ENCODE peak calls at places on chromosomes 4 and X, in seven cellular contexts. One of them, this sample, is unnamed.
A peak's percentile ranks its signal among the peaks of the same experiment; 100 is the strongest.

GRCh38 chrX:41192880-41193279 is 107.6 kb downstream of the USP9X start:
- DNase-seq in SJCRH30: no peak
- DNase-seq in heart left ventricle: no peak
- DNase-seq in upper lobe of right lung: no peak
- DNase-seq in K562: no peak
- DNase-seq in AG04449: no peak
- DNase-seq in SJSA1: no peak
- DNase-seq in this sample: no peak

GRCh38 chr4:89152972-89153371 is 41.6 kb downstream of the TIGD2 start:
- DNase-seq in upper lobe of right lung: no peak
- DNase-seq in SJSA1: no peak
- DNase-seq in K562: no peak
- DNase-seq in AG04449: no peak
- DNase-seq in heart left ventricle: no peak
- DNase-seq in SJCRH30: peak; percentile 85
- DNase-seq in this sample: no peak

GRCh38 chr4:118968006-118968405 is 79.4 kb downstream of the SYNPO2 start:
- DNase-seq in SJCRH30: peak; percentile 97
- DNase-seq in AG04449: peak; percentile 78
- DNase-seq in heart left ventricle: no peak
- DNase-seq in K562: no peak
- DNase-seq in SJSA1: peak; percentile 87
- DNase-seq in upper lobe of right lung: no peak
- DNase-seq in this sample: peak; percentile 81

GRCh38 chrX:24081661-24082154 is 27.0 kb downstream of the EIF2S3 start:
- DNase-seq in heart left ventricle: peak; percentile 69
- DNase-seq in K562: peak; percentile 86
- DNase-seq in upper lobe of right lung: peak; percentile 71
- DNase-seq in AG04449: no peak
- DNase-seq in SJCRH30: peak; percentile 61
- DNase-seq in SJSA1: peak; percentile 70
- DNase-seq in this sample: no peak

GRCh38 chr4:38605794-38606586 is 58.0 kb upstream of the KLF3 start:
- DNase-seq in AG04449: no peak
- DNase-seq in SJCRH30: peak; percentile 17
- DNase-seq in K562: peak; percentile 58
- DNase-seq in heart left ventricle: no peak
- DNase-seq in SJSA1: no peak
- DNase-seq in upper lobe of right lung: no peak
- DNase-seq in this sample: no peak

GRCh38 chr4:56129431-56129861 is 180.7 kb downstream of the CEP135 start:
- DNase-seq in SJCRH30: no peak
- DNase-seq in heart left ventricle: no peak
- DNase-seq in K562: peak; percentile 24
- DNase-seq in upper lobe of right lung: peak; percentile 75
- DNase-seq in SJSA1: no peak
- DNase-seq in AG04449: no peak
- DNase-seq in this sample: no peak

GRCh38 chrX:134735015-134735414 is 76.7 kb upstream of the PLAC1 start:
- DNase-seq in AG04449: no peak
- DNase-seq in SJSA1: no peak
- DNase-seq in upper lobe of right lung: no peak
- DNase-seq in K562: no peak
- DNase-seq in heart left ventricle: no peak
- DNase-seq in SJCRH30: peak; percentile 80
- DNase-seq in this sample: no peak

GRCh38 chrX:6898371-6898770 is 249.1 kb upstream of the STS start:
- DNase-seq in AG04449: no peak
- DNase-seq in SJCRH30: no peak
- DNase-seq in SJSA1: no peak
- DNase-seq in K562: no peak
- DNase-seq in upper lobe of right lung: no peak
- DNase-seq in heart left ventricle: no peak
- DNase-seq in this sample: no peak

GRCh38 chr4:117577686-117578085 is 456.6 kb upstream of the NDST3 start:
- DNase-seq in AG04449: no peak
- DNase-seq in K562: no peak
- DNase-seq in heart left ventricle: no peak
- DNase-seq in SJSA1: peak; percentile 32
- DNase-seq in upper lobe of right lung: no peak
- DNase-seq in SJCRH30: no peak
- DNase-seq in this sample: no peak

GRCh38 chr4:26268246-26268645 is 52.6 kb upstream of the RBPJ start:
- DNase-seq in K562: no peak
- DNase-seq in SJSA1: no peak
- DNase-seq in AG04449: no peak
- DNase-seq in SJCRH30: peak; percentile 35
- DNase-seq in upper lobe of right lung: no peak
- DNase-seq in heart left ventricle: no peak
- DNase-seq in this sample: no peak

GRCh38 chr4:102217345-102217744 is 127.9 kb downstream of the SLC39A8 start:
- DNase-seq in AG04449: no peak
- DNase-seq in K562: no peak
- DNase-seq in upper lobe of right lung: no peak
- DNase-seq in SJCRH30: no peak
- DNase-seq in SJSA1: no peak
- DNase-seq in heart left ventricle: no peak
- DNase-seq in this sample: no peak

GRCh38 chr4:107897823-107898222 is 33.5 kb upstream of the CYP2U1 start:
- DNase-seq in SJSA1: no peak
- DNase-seq in upper lobe of right lung: no peak
- DNase-seq in heart left ventricle: no peak
- DNase-seq in AG04449: no peak
- DNase-seq in SJCRH30: no peak
- DNase-seq in K562: no peak
- DNase-seq in this sample: no peak

GRCh38 chrX:150465856-150466775 is 102.3 kb upstream of the MTM1 start:
- DNase-seq in heart left ventricle: no peak
- DNase-seq in SJSA1: no peak
- DNase-seq in upper lobe of right lung: no peak
- DNase-seq in K562: no peak
- DNase-seq in AG04449: no peak
- DNase-seq in SJCRH30: no peak
- DNase-seq in this sample: peak; percentile 55

GRCh38 chr4:132587626-132588025 is 561.5 kb upstream of the PCDH10 start:
- DNase-seq in K562: no peak
- DNase-seq in upper lobe of right lung: no peak
- DNase-seq in AG04449: no peak
- DNase-seq in SJSA1: no peak
- DNase-seq in SJCRH30: no peak
- DNase-seq in heart left ventricle: no peak
- DNase-seq in this sample: no peak

GRCh38 chr4:106369456-106370060 is 980 bp upstream of the GIMD1 start:
- DNase-seq in upper lobe of right lung: no peak
- DNase-seq in heart left ventricle: no peak
- DNase-seq in AG04449: peak; percentile 53
- DNase-seq in SJCRH30: peak; percentile 69
- DNase-seq in SJSA1: peak; percentile 79
- DNase-seq in K562: peak; percentile 79
- DNase-seq in this sample: no peak

GRCh38 chr4:68904786-68905185 is 46.8 kb downstream of the UGT2A3 start:
- DNase-seq in upper lobe of right lung: no peak
- DNase-seq in K562: peak; percentile 6
- DNase-seq in SJSA1: no peak
- DNase-seq in heart left ventricle: no peak
- DNase-seq in SJCRH30: peak; percentile 17
- DNase-seq in AG04449: no peak
- DNase-seq in this sample: no peak

GRCh38 chr4:68905598-68906237 is 45.9 kb downstream of the UGT2A3 start:
- DNase-seq in upper lobe of right lung: no peak
- DNase-seq in heart left ventricle: no peak
- DNase-seq in SJCRH30: no peak
- DNase-seq in K562: no peak
- DNase-seq in SJSA1: no peak
- DNase-seq in AG04449: no peak
- DNase-seq in this sample: no peak

GRCh38 chr4:68907788-68908700 is 43.6 kb downstream of the UGT2A3 start:
- DNase-seq in upper lobe of right lung: no peak
- DNase-seq in SJCRH30: no peak
- DNase-seq in AG04449: no peak
- DNase-seq in K562: no peak
- DNase-seq in heart left ventricle: no peak
- DNase-seq in SJSA1: no peak
- DNase-seq in this sample: no peak

GRCh38 chr4:68906238-68907137 is 45.1 kb downstream of the UGT2A3 start:
- DNase-seq in SJSA1: no peak
- DNase-seq in K562: no peak
- DNase-seq in heart left ventricle: no peak
- DNase-seq in AG04449: no peak
- DNase-seq in SJCRH30: no peak
- DNase-seq in upper lobe of right lung: no peak
- DNase-seq in this sample: no peak

GRCh38 chr4:68907230-68907629 is 44.4 kb downstream of the UGT2A3 start:
- DNase-seq in heart left ventricle: no peak
- DNase-seq in AG04449: no peak
- DNase-seq in upper lobe of right lung: no peak
- DNase-seq in K562: no peak
- DNase-seq in SJSA1: no peak
- DNase-seq in SJCRH30: no peak
- DNase-seq in this sample: no peak
- H3K4me3 ChIP-seq in heart left ventricle: no peak overlapping the region
- H3K4me3 ChIP-seq in AG04449: no peak overlapping the region
- H3K4me3 ChIP-seq in upper lobe of right lung: no peak overlapping the region
- H3K4me3 ChIP-seq in K562: no peak overlapping the region
- H3K4me3 ChIP-seq in SJSA1: no peak overlapping the region
- H3K4me3 ChIP-seq in SJCRH30: no peak overlapping the region
- H3K4me3 ChIP-seq in this sample: no peak overlapping the region

DNA sequence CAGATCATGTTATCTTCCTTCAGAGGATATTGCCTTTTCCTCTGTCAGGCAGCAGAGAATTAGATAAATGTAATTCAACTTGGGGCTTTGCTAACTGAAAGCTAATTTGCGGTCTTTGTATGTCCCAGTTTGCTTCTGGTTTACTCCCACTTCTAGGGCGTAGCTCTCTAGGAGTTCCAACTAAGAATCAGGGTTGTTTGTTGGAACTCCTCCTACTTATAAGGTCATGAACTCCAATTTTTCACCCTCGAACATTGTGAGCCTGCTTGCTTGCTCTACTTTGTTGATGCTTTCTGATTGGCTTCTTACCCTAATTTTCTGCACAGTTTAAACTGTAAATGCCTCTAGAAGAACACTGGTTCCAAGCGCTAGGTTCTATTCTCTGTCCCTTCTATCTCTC is 66.1 kb downstream of the FMR1NB start:
- DNase-seq in SJSA1: no peak
- DNase-seq in heart left ventricle: no peak
- DNase-seq in SJCRH30: no peak
- DNase-seq in upper lobe of right lung: no peak
- DNase-seq in AG04449: no peak
- DNase-seq in K562: no peak
- DNase-seq in this sample: no peak
- H3K4me3 ChIP-seq in SJSA1: no peak overlapping the region
- H3K4me3 ChIP-seq in heart left ventricle: no peak overlapping the region
- H3K4me3 ChIP-seq in SJCRH30: no peak overlapping the region
- H3K4me3 ChIP-seq in upper lobe of right lung: no peak overlapping the region
- H3K4me3 ChIP-seq in AG04449: no peak overlapping the region
- H3K4me3 ChIP-seq in K562: no peak overlapping the region
- H3K4me3 ChIP-seq in this sample: no peak overlapping the region

DNA sequence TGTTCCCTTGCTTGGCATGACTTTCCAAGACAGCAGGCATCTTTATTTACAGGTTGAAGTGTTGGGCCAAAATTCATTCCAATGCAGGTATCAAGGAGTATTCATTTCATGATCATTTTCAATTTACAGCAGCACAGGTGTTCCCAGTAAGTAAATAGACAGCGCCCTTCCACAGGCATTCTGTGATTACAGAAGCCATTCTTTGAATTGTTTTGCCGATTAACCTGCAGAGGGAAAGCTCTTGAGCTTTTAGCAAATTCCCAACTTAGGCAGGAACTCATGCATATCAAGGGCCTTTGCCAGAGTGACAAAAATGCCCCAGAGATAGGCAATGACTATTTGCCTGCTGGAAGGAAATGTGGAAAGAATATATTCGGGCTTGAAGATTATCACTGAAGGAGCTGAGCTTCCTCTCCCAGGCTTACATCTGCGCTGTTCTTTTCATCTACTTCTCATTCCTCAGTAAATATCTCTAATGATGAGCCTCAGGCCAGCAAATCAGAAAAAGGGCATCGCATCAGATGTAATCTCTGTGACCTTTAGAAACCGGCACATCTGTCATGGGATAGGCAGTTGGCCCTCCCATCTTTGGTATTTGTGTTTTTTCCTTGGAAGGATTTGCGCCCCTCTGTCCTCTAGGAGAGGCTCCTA is 6.7 kb downstream of the TXK start:
- DNase-seq in AG04449: no peak
- DNase-seq in heart left ventricle: no peak
- DNase-seq in upper lobe of right lung: no peak
- DNase-seq in K562: no peak
- DNase-seq in SJCRH30: no peak
- DNase-seq in SJSA1: no peak
- DNase-seq in this sample: no peak
- H3K4me3 ChIP-seq in AG04449: peak overlapping the region; percentile 34
- H3K4me3 ChIP-seq in heart left ventricle: no peak overlapping the region
- H3K4me3 ChIP-seq in upper lobe of right lung: peak overlapping the region; percentile 27
- H3K4me3 ChIP-seq in K562: no peak overlapping the region
- H3K4me3 ChIP-seq in SJCRH30: peak overlapping the region; percentile 32
- H3K4me3 ChIP-seq in SJSA1: no peak overlapping the region
- H3K4me3 ChIP-seq in this sample: peak overlapping the region; percentile 66

DNA sequence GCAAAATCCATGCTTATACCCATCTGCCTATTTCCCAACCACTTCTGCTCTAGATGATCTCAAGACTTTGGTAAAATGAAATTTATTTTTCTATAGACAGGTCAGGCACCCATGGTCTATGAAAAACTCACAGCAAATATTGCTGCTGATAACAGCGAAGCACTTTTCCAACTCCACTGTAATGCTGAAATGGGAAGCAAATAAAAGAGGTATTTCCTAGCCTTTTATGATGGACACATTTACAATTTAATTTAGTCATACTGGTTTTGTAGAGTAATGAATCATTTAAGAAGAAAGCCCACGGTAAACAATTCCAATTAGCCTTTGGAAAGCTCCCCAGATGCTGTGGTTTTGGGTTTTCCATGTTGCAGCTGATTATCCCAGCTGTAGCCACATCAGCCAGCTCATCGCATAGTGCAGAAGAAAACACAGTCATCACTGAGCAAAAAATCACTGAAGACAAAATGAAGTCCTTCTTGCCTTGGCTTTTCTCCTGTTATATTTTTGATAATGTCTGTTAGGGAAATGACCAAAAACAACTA is 193.2 kb upstream of the C1QTNF7 start:
- DNase-seq in upper lobe of right lung: no peak
- DNase-seq in heart left ventricle: no peak
- DNase-seq in SJCRH30: peak; percentile 42
- DNase-seq in SJSA1: peak; percentile 76
- DNase-seq in K562: no peak
- DNase-seq in AG04449: peak; percentile 80
- DNase-seq in this sample: no peak
- H3K4me3 ChIP-seq in upper lobe of right lung: no peak overlapping the region
- H3K4me3 ChIP-seq in heart left ventricle: no peak overlapping the region
- H3K4me3 ChIP-seq in SJCRH30: no peak overlapping the region
- H3K4me3 ChIP-seq in SJSA1: no peak overlapping the region
- H3K4me3 ChIP-seq in K562: no peak overlapping the region
- H3K4me3 ChIP-seq in AG04449: no peak overlapping the region
- H3K4me3 ChIP-seq in this sample: no peak overlapping the region

GRCh38 chr4:8867624-8868320 is 3.9 kb downstream of the HMX1 start:
- DNase-seq in SJSA1: no peak
- DNase-seq in K562: no peak
- DNase-seq in AG04449: no peak
- DNase-seq in upper lobe of right lung: no peak
- DNase-seq in SJCRH30: no peak
- DNase-seq in heart left ventricle: no peak
- DNase-seq in this sample: no peak
- H3K4me3 ChIP-seq in SJSA1: no peak overlapping the region
- H3K4me3 ChIP-seq in K562: no peak overlapping the region
- H3K4me3 ChIP-seq in AG04449: no peak overlapping the region
- H3K4me3 ChIP-seq in upper lobe of right lung: no peak overlapping the region
- H3K4me3 ChIP-seq in SJCRH30: no peak overlapping the region
- H3K4me3 ChIP-seq in heart left ventricle: no peak overlapping the region
- H3K4me3 ChIP-seq in this sample: peak overlapping the region; percentile 3

GRCh38 chr4:182286035-182286434 is 42.8 kb downstream of the TENM3 start:
- DNase-seq in SJCRH30: peak; percentile 29
- DNase-seq in AG04449: no peak
- DNase-seq in K562: no peak
- DNase-seq in heart left ventricle: no peak
- DNase-seq in SJSA1: no peak
- DNase-seq in upper lobe of right lung: no peak
- DNase-seq in this sample: no peak
- H3K4me3 ChIP-seq in SJCRH30: no peak overlapping the region
- H3K4me3 ChIP-seq in AG04449: no peak overlapping the region
- H3K4me3 ChIP-seq in K562: no peak overlapping the region
- H3K4me3 ChIP-seq in heart left ventricle: no peak overlapping the region
- H3K4me3 ChIP-seq in SJSA1: no peak overlapping the region
- H3K4me3 ChIP-seq in upper lobe of right lung: no peak overlapping the region
- H3K4me3 ChIP-seq in this sample: no peak overlapping the region